ENCODE peak calls at places on chromosomes 2 and 18, in ten cellular contexts. Q is SHP77, Y is heart left ventricle, A is HL-60, T is GM10248, H is T-helper 1 cell, R is NCI-H1417 treated with DMSO at 0.1 percent for 48 hours, C is foreskin fibroblast, B is HFF-Myc, X is right atrium auricular region. F is an unnamed sample.

GRCh38 chr2:169462896-169463695 is 16.2 kb upstream of the BBS5 start:
- DNase-seq in Q (no peak), Y (no peak), A (no peak), T (no peak), H (no peak), R (no peak), C (peak; percentile 86), B (no peak), X (no peak), F (peak; percentile 52)

GRCh38 chr2:234395801-234396478 is 100.9 kb downstream of the ARL4C start:
- DNase-seq in Q (peak; percentile 95), Y (no peak), A (no peak), T (no peak), H (no peak), R (peak; percentile 89), C (no peak), B (no peak), X (no peak), F (no peak)

GRCh38 chr2:44582363-44583008 is 220.7 kb downstream of the CAMKMT start:
- DNase-seq in Q (no peak), Y (no peak), A (no peak), T (no peak), H (no peak), R (no peak), C (peak; percentile 65), B (no peak), X (no peak), F (peak; percentile 45)

GRCh38 chr18:75247041-75247551 is 36.5 kb downstream of the TSHZ1 start:
- DNase-seq in Q (no peak), Y (no peak), A (peak; percentile 60), T (peak; percentile 45), H (no peak), R (no peak), C (peak; percentile 82), B (no peak), X (no peak), F (peak; percentile 52)

GRCh38 chr18:55199291-55199963 is 240.2 kb upstream of the CCDC68 start:
- DNase-seq in Q (no peak), Y (no peak), A (no peak), T (no peak), H (no peak), R (no peak), C (peak; percentile 42), B (no peak), X (no peak), F (peak; percentile 34)

GRCh38 chr2:190534310-190535118 is at the start of gene NEMP2:
- DNase-seq in Q (peak; percentile 90), Y (peak; percentile 85), A (peak; percentile 47), T (peak; percentile 85), H (peak; percentile 64), R (no peak), C (peak; percentile 82), B (no peak), X (peak; percentile 77), F (peak; percentile 92)

GRCh38 chr2:19646987-19647386 is 254.8 kb downstream of the TTC32 start:
- DNase-seq in Q (no peak), Y (no peak), A (no peak), T (no peak), H (no peak), R (no peak), C (no peak), B (no peak), X (no peak), F (no peak)

GRCh38 chr2:134679740-134680139 is 39.1 kb downstream of the TMEM163 start:
- DNase-seq in Q (no peak), Y (no peak), A (no peak), T (no peak), H (peak; percentile 21), R (no peak), C (no peak), B (no peak), X (no peak), F (no peak)

F was measured in AG20443.